ENCODE peak calls at places on chromosomes 3 and 15, in seven cellular contexts. C, I, A, E, Q, Z and G are unnamed samples.

GRCh38 chr3:11727207-11727606 is 83.5 kb upstream of the VGLL4 start:
- DNase-seq in C (peak; percentile 21), I (peak; percentile 13), A (no peak), E (no peak), Q (no peak), Z (no peak), G (no peak)

GRCh38 chr15:64152507-64153387 is 1.2 kb downstream of the SNX22 start:
- DNase-seq in C (no peak), I (no peak), A (peak; percentile 46), E (no peak), Q (peak; percentile 9), Z (no peak), G (peak; percentile 37)

GRCh38 chr3:182735672-182736071 is 57.6 kb upstream of the ATP11B start:
- DNase-seq in C (no peak), I (peak; percentile 47), A (no peak), E (no peak), Q (no peak), Z (no peak), G (no peak)

GRCh38 chr15:58731756-58732535 is 17.6 kb downstream of the ADAM10 start:
- DNase-seq in C (peak; percentile 71), I (peak; percentile 77), A (no peak), E (no peak), Q (peak; percentile 86), Z (no peak), G (peak; percentile 38)

GRCh38 chr15:64096486-64097431 is 977 bp downstream of the SNX1 start:
- DNase-seq in C (no peak), I (peak; percentile 43), A (no peak), E (no peak), Q (peak; percentile 51), Z (no peak), G (peak; percentile 52)

GRCh38 chr3:82000773-82001172 is 239.3 kb upstream of the GBE1 start:
- DNase-seq in C (no peak), I (no peak), A (peak; percentile 35), E (no peak), Q (no peak), Z (no peak), G (no peak)

GRCh38 chr15:62994975-62995730 is 47.4 kb upstream of the TPM1 start:
- DNase-seq in C (peak; percentile 90), I (peak; percentile 60), A (no peak), E (no peak), Q (no peak), Z (no peak), G (no peak)

GRCh38 chr15:55917881-55918296 is 75.5 kb downstream of the NEDD4 start:
- DNase-seq in C (peak; percentile 40), I (peak; percentile 96), A (no peak), E (no peak), Q (peak; percentile 96), Z (no peak), G (peak; percentile 26)

GRCh38 chr3:182397164-182397563 is 396.1 kb upstream of the ATP11B start:
- DNase-seq in C (no peak), I (no peak), A (no peak), E (no peak), Q (no peak), Z (no peak), G (no peak)

GRCh38 chr15:45456212-45457106 is 66.1 kb downstream of the SLC30A4 start:
- DNase-seq in C (peak; percentile 98), I (peak; percentile 100), A (no peak), E (no peak), Q (peak; percentile 99), Z (no peak), G (peak; percentile 77)
- H3K18ac ChIP-seq in C (peak overlapping the region; percentile 58), I (peak overlapping the region; percentile 15), A (no peak overlapping the region), E (peak overlapping the region; percentile 35), Q (peak overlapping the region; percentile 79), Z (no peak overlapping the region), G (no peak overlapping the region)

GRCh38 chr3:105801397-105801796 is 67.4 kb downstream of the CBLB start:
- DNase-seq in C (no peak), I (no peak), A (no peak), E (no peak), Q (no peak), Z (no peak), G (no peak)
- H3K18ac ChIP-seq in C (no peak overlapping the region), I (no peak overlapping the region), A (no peak overlapping the region), E (no peak overlapping the region), Q (no peak overlapping the region), Z (no peak overlapping the region), G (no peak overlapping the region)

GRCh38 chr3:16148213-16148612 is 26.3 kb upstream of the GALNT15 start:
- DNase-seq in C (no peak), I (no peak), A (no peak), E (no peak), Q (no peak), Z (no peak), G (no peak)

GRCh38 chr3:16148783-16149182 is 25.7 kb upstream of the GALNT15 start:
- DNase-seq in C (no peak), I (peak; percentile 94), A (no peak), E (no peak), Q (peak; percentile 93), Z (no peak), G (no peak)

GRCh38 chr3:16146015-16146730 is 28.3 kb upstream of the GALNT15 start:
- DNase-seq in C (no peak), I (no peak), A (no peak), E (no peak), Q (no peak), Z (no peak), G (no peak)

GRCh38 chr3:16145176-16145575 is 29.3 kb upstream of the GALNT15 start:
- DNase-seq in C (no peak), I (no peak), A (no peak), E (no peak), Q (no peak), Z (no peak), G (no peak)

GRCh38 chr3:16147226-16147625 is 27.3 kb upstream of the GALNT15 start:
- DNase-seq in C (no peak), I (peak; percentile 72), A (no peak), E (no peak), Q (peak; percentile 76), Z (no peak), G (no peak)
- H3K18ac ChIP-seq in C (no peak overlapping the region), I (peak overlapping the region; percentile 34), A (no peak overlapping the region), E (no peak overlapping the region), Q (no peak overlapping the region), Z (no peak overlapping the region), G (no peak overlapping the region)

GRCh38 chr15:98891301-98891700 is 116.3 kb downstream of the PGPEP1L start:
- DNase-seq in C (no peak), I (no peak), A (no peak), E (no peak), Q (no peak), Z (no peak), G (no peak)

GRCh38 chr15:98887976-98888375 is 119.6 kb downstream of the PGPEP1L start:
- DNase-seq in C (no peak), I (no peak), A (no peak), E (no peak), Q (no peak), Z (no peak), G (no peak)

GRCh38 chr15:98889930-98890695 is 117.5 kb downstream of the PGPEP1L start:
- DNase-seq in C (peak; percentile 71), I (peak; percentile 95), A (no peak), E (no peak), Q (peak; percentile 95), Z (no peak), G (peak; percentile 70)

GRCh38 chr15:98884894-98885293 is 122.7 kb downstream of the PGPEP1L start:
- DNase-seq in C (no peak), I (no peak), A (no peak), E (no peak), Q (no peak), Z (no peak), G (no peak)

GRCh38 chr15:98888839-98889479 is 118.6 kb downstream of the PGPEP1L start:
- DNase-seq in C (no peak), I (peak; percentile 86), A (no peak), E (no peak), Q (peak; percentile 80), Z (no peak), G (no peak)
- H3K18ac ChIP-seq in C (peak overlapping the region; percentile 26), I (peak overlapping the region; percentile 55), A (no peak overlapping the region), E (no peak overlapping the region), Q (no peak overlapping the region), Z (no peak overlapping the region), G (no peak overlapping the region)

GRCh38 chr3:54432975-54433374 is 310.6 kb downstream of the CACNA2D3 start:
- DNase-seq in C (no peak), I (no peak), A (no peak), E (no peak), Q (no peak), Z (no peak), G (no peak)
- H3K18ac ChIP-seq in C (no peak overlapping the region), I (no peak overlapping the region), A (no peak overlapping the region), E (no peak overlapping the region), Q (no peak overlapping the region), Z (no peak overlapping the region), G (no peak overlapping the region)

GRCh38 chr3:113602256-113602655 is 69.9 kb downstream of the SIDT1 start:
- DNase-seq in C (no peak), I (no peak), A (no peak), E (no peak), Q (no peak), Z (no peak), G (no peak)

GRCh38 chr3:113607219-113607596 is 74.9 kb downstream of the SIDT1 start:
- DNase-seq in C (no peak), I (no peak), A (no peak), E (no peak), Q (no peak), Z (no peak), G (peak; percentile 26)

GRCh38 chr3:113601240-113601639 is 68.9 kb downstream of the SIDT1 start:
- DNase-seq in C (no peak), I (no peak), A (no peak), E (no peak), Q (no peak), Z (no peak), G (no peak)

GRCh38 chr3:113602836-113603235 is 70.5 kb downstream of the SIDT1 start:
- DNase-seq in C (no peak), I (no peak), A (no peak), E (no peak), Q (no peak), Z (no peak), G (no peak)

DNA sequence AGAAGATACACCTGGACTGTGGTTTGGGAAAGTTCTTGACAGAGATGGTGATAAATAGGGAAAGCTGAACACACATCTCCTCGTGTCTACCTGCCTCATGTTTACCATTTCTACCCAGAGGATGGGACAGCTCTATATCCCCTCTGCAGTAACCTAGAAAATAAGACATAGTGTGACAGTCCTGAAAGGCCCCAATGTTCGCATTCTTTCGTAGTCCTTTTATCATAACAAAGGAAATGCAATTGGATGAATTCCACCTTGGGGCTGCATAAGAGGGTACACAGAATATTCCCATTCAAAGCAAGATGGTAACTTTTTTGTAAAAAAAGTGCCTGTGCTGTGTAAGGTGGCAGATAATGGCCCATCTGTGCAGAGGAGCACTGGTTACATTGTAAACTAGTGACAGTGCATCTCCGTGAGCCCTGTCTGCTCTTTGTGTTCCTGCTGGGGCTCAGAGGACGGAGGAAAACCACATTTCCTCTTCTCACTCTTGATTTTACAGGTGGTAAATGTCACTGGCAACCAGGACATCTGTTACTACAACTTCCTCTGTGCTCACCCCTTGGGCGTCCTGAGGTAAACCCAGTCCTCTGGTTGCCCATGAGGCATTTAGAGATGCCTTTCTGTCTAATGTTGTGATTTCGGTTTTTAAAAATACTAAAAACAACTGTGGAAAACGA is 74.3 kb downstream of the SIDT1 start:
- DNase-seq in C (no peak), I (no peak), A (no peak), E (no peak), Q (no peak), Z (no peak), G (peak; percentile 8)
- H3K18ac ChIP-seq in C (no peak overlapping the region), I (no peak overlapping the region), A (no peak overlapping the region), E (no peak overlapping the region), Q (no peak overlapping the region), Z (no peak overlapping the region), G (no peak overlapping the region)